ENCODE peak calls at places on chromosome 5, in seven cellular contexts. U is CD4-positive, alpha-beta memory T cell; M is upper lobe of right lung; A is right atrium auricular region; H is HL-60; K is dorsolateral prefrontal cortex; V is CD8-positive, alpha-beta memory T cell. E is an unnamed sample.

GRCh38 chr5:151461312-151461711 is 13.9 kb downstream of the SLC36A1 start:
- DNase-seq in U (no peak), M (no peak), A (no peak), H (no peak), K (no peak), V (no peak), E (no peak)

GRCh38 chr5:175698401-175699115 is 40.7 kb downstream of the HRH2 start:
- DNase-seq in U (no peak), M (peak), A (no peak), H (no peak), K (peak), V (no peak), E (no peak)

GRCh38 chr5:181189962-181190710 is 14.9 kb downstream of the TRIM7 start:
- DNase-seq in U (peak), M (peak), A (no peak), H (no peak), K (no peak), V (no peak), E (peak)

GRCh38 chr5:82735160-82735789 is 341.9 kb downstream of the TMEM167A start:
- DNase-seq in U (no peak), M (no peak), A (no peak), H (no peak), K (no peak), V (no peak), E (no peak)

GRCh38 chr5:66596791-66597757 is 881 bp downstream of the MAST4 start:
- DNase-seq in U (no peak), M (peak), A (no peak), H (no peak), K (peak), V (no peak), E (peak)

GRCh38 chr5:32522429-32523143 is 62.8 kb upstream of the SUB1 start:
- DNase-seq in U (peak), M (peak), A (peak), H (peak), K (no peak), V (no peak), E (no peak)

GRCh38 chr5:95572016-95572415 is 17.1 kb downstream of the ARSK start:
- DNase-seq in U (no peak), M (no peak), A (no peak), H (no peak), K (no peak), V (no peak), E (no peak)

GRCh38 chr5:140239939-140240700 is 62.8 kb downstream of the PFDN1 start:
- DNase-seq in U (peak), M (peak), A (no peak), H (no peak), K (peak), V (peak), E (peak)

GRCh38 chr5:88388476-88389170 is 120.0 kb upstream of the TMEM161B start:
- DNase-seq in U (no peak), M (no peak), A (no peak), H (no peak), K (no peak), V (no peak), E (no peak)

GRCh38 chr5:38515648-38516047 is 40.8 kb downstream of the LIFR start:
- DNase-seq in U (no peak), M (no peak), A (no peak), H (no peak), K (no peak), V (no peak), E (no peak)

GRCh38 chr5:157855404-157855994 is 3.4 kb downstream of the CLINT1 start:
- DNase-seq in U (peak), M (no peak), A (peak), H (no peak), K (peak), V (peak), E (peak)

GRCh38 chr5:142688278-142688677 is 2.4 kb upstream of the FGF1 start:
- DNase-seq in U (no peak), M (no peak), A (no peak), H (no peak), K (no peak), V (no peak), E (no peak)

GRCh38 chr5:149760700-149761187 is 30.6 kb downstream of the PPARGC1B start:
- DNase-seq in U (no peak), M (peak), A (no peak), H (no peak), K (no peak), V (no peak), E (no peak)

GRCh38 chr5:120062515-120062917 is 401.6 kb upstream of the PRR16 start:
- DNase-seq in U (no peak), M (no peak), A (no peak), H (no peak), K (no peak), V (no peak), E (no peak)

GRCh38 chr5:98827161-98827560 is 53.7 kb downstream of the RGMB start:
- DNase-seq in U (peak), M (no peak), A (no peak), H (no peak), K (no peak), V (no peak), E (no peak)

GRCh38 chr5:131814990-131815389 is 18.2 kb upstream of the FNIP1 start:
- DNase-seq in U (no peak), M (no peak), A (no peak), H (no peak), K (no peak), V (no peak), E (no peak)

GRCh38 chr5:146368137-146368536 is 29.5 kb downstream of the POU4F3 start:
- DNase-seq in U (no peak), M (no peak), A (no peak), H (no peak), K (no peak), V (no peak), E (no peak)

GRCh38 chr5:99386406-99387075 is 457.7 kb upstream of the CHD1 start:
- DNase-seq in U (no peak), M (no peak), A (no peak), H (no peak), K (no peak), V (no peak), E (no peak)

GRCh38 chr5:167899490-167899889 is 392.0 kb upstream of the WWC1 start:
- DNase-seq in U (no peak), M (no peak), A (no peak), H (no peak), K (no peak), V (no peak), E (no peak)

GRCh38 chr5:134874831-134875655 is 872 bp downstream of the TXNDC15 start:
- DNase-seq in U (peak), M (peak), A (peak), H (no peak), K (peak), V (peak), E (peak)

GRCh38 chr5:10921176-10921575 is 160.1 kb upstream of the DAP start:
- DNase-seq in U (no peak), M (no peak), A (no peak), H (no peak), K (no peak), V (no peak), E (no peak)

GRCh38 chr5:88680253-88681132 is 202.5 kb downstream of the MEF2C start:
- DNase-seq in U (peak), M (peak), A (no peak), H (no peak), K (peak), V (peak), E (peak)

GRCh38 chr5:32027717-32028321 is 146.3 kb downstream of the GOLPH3 start:
- DNase-seq in U (no peak), M (no peak), A (peak), H (peak), K (no peak), V (no peak), E (no peak)

GRCh38 chr5:180389252-180390101 is 36.3 kb upstream of the GFPT2 start:
- DNase-seq in U (no peak), M (peak), A (peak), H (no peak), K (peak), V (no peak), E (peak)

GRCh38 chr5:159316519-159317383 is 13.5 kb downstream of the IL12B start:
- DNase-seq in U (peak), M (no peak), A (no peak), H (no peak), K (no peak), V (peak), E (no peak)

GRCh38 chr5:56003179-56003578 is 8.4 kb upstream of the IL6ST start:
- DNase-seq in U (no peak), M (no peak), A (no peak), H (no peak), K (no peak), V (no peak), E (no peak)

GRCh38 chr5:6792911-6793451 is 79.7 kb downstream of the TENT4A start:
- DNase-seq in U (no peak), M (no peak), A (no peak), H (no peak), K (no peak), V (no peak), E (no peak)

GRCh38 chr5:112861638-112861985 is 525 bp downstream of the SRP19 start:
- DNase-seq in U (no peak), M (no peak), A (no peak), H (no peak), K (no peak), V (no peak), E (no peak)

GRCh38 chr5:77492653-77493000 is 511 bp upstream of the WDR41 start:
- DNase-seq in U (no peak), M (no peak), A (no peak), H (no peak), K (no peak), V (no peak), E (no peak)

GRCh38 chr5:174922955-174923354 is 198.6 kb downstream of the MSX2 start:
- DNase-seq in U (no peak), M (no peak), A (no peak), H (no peak), K (no peak), V (no peak), E (no peak)

GRCh38 chr5:98349251-98349989 is 424.0 kb upstream of the RGMB start:
- DNase-seq in U (no peak), M (no peak), A (no peak), H (no peak), K (no peak), V (no peak), E (no peak)

GRCh38 chr5:164637931-164638521 is 1132.6 kb downstream of the MAT2B start:
- DNase-seq in U (no peak), M (no peak), A (no peak), H (no peak), K (no peak), V (no peak), E (no peak)

GRCh38 chr5:125317546-125317995 is 571.1 kb upstream of the ZNF608 start:
- DNase-seq in U (no peak), M (no peak), A (no peak), H (no peak), K (no peak), V (no peak), E (no peak)

GRCh38 chr5:177554474-177555111 is at the start of gene FAM193B:
- DNase-seq in U (peak), M (peak), A (peak), H (peak), K (peak), V (peak), E (peak)

GRCh38 chr5:177555665-177556064 is 1.3 kb upstream of the FAM193B start:
- DNase-seq in U (no peak), M (no peak), A (no peak), H (no peak), K (no peak), V (no peak), E (no peak)

GRCh38 chr5:177557041-177557647 is 2.8 kb upstream of the FAM193B start:
- DNase-seq in U (peak), M (no peak), A (no peak), H (no peak), K (no peak), V (no peak), E (no peak)

GRCh38 chr5:177553671-177554429 is 513 bp downstream of the FAM193B start:
- DNase-seq in U (no peak), M (peak), A (no peak), H (no peak), K (peak), V (no peak), E (peak)

DNA sequence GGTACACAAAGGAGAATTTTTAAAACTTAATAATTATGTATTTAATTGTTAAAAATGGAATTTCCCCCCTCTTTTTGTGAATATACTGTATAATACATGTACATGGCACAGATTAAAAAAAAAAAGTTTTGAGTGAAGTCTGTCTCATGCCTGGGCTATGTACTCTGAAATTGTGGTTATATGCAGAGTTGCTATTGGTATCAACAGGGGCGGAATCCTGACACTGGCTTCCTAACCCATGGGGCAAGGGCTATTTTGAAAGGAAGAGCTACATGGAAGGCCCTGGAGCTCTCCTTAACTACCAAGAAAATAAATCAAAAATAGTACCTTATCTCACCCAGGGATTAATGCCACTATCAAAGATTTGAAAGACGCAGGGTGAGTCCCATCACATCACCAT is 865 bp upstream of the FAM193B start:
- DNase-seq in U (no peak), M (no peak), A (no peak), H (no peak), K (no peak), V (no peak), E (no peak)
- H3K4me3 ChIP-seq in U (no peak), M (no peak), A (no peak), H (no peak), K (peak), V (no peak), E (no peak)

GRCh38 chr5:471750-472058 is 28.7 kb downstream of the EXOC3 start:
- DNase-seq in U (no peak), M (no peak), A (no peak), H (no peak), K (no peak), V (no peak), E (no peak)

GRCh38 chr5:474826-475661 is 32.1 kb downstream of the EXOC3 start:
- DNase-seq in U (no peak), M (peak), A (no peak), H (no peak), K (no peak), V (no peak), E (peak)

GRCh38 chr5:472076-472655 is 29.2 kb downstream of the EXOC3 start:
- DNase-seq in U (no peak), M (peak), A (no peak), H (no peak), K (no peak), V (no peak), E (peak)

GRCh38 chr5:472656-473343 is 29.8 kb downstream of the EXOC3 start:
- DNase-seq in U (peak), M (peak), A (peak), H (peak), K (peak), V (peak), E (peak)

GRCh38 chr5:473344-474192 is 30.6 kb downstream of the EXOC3 start:
- DNase-seq in U (peak), M (no peak), A (no peak), H (no peak), K (no peak), V (peak), E (peak)
- H3K27ac ChIP-seq in U (peak), M (peak), A (peak), H (no peak), K (peak), V (no peak), E (no peak)

GRCh38 chr5:141654298-141654697 is 3.1 kb upstream of the FCHSD1 start:
- DNase-seq in U (no peak), M (peak), A (no peak), H (no peak), K (no peak), V (no peak), E (no peak)
- H3K4me3 ChIP-seq in U (no peak), M (no peak), A (no peak), H (no peak), K (no peak), V (no peak), E (no peak)

GRCh38 chr5:64869419-64869818 is 100.7 kb downstream of the CWC27 start:
- DNase-seq in U (no peak), M (no peak), A (no peak), H (no peak), K (no peak), V (no peak), E (no peak)
- H3K27ac ChIP-seq in U (no peak), M (no peak), A (no peak), H (no peak), K (no peak), V (no peak), E (no peak)

DNA sequence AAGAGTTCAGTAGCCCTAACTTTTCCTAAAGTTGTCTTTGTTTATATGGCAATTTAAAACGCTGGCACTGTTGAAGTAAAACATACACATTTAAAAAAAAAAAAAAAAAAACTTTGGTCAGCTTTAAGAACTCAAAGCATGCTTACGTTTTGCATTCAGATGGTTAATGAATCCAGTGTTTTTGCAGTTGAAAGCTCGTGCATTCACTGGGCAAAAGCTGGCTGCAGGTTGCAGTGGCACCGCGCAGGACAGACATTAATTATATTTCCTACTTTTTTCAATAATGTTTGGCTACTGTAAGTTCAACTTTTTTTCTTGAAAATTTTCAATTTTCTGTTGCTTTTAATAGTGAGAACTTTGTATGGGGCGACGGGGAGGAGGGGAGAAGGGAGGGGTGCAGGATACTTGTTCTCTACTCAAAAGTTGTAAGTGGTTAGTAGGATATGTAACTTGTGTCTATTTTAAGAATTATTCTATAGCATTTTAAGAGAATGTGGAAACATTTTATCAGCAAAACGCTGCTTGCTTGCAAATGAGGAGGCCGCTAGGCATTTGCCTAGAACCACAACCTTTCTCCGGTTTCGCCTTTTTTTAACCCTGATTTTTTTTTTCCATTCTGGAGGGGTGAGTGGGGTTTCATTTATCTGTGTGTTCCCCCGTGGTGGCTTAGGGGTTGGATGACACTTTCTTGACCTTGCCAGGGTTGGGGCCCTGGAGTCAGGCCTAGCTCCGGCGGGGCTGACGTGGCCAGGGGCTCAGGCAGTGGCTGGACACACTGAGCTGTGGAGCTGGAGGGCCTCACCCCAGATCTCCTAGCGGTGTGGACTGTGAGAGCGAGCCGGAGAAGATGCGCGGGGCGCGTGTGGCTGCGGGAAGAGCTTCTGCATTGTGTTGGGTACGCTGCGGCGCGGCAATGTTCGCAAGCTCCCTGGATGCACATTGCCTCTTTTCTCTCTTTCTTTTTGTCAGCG is 4.2 kb downstream of the NR2F1 start:
- DNase-seq in U (no peak), M (no peak), A (no peak), H (no peak), K (peak), V (no peak), E (no peak)
- H3K4me3 ChIP-seq in U (no peak), M (peak), A (peak), H (no peak), K (peak), V (no peak), E (no peak)

GRCh38 chr5:144102979-144103378 is 67.5 kb downstream of the YIPF5 start:
- DNase-seq in U (no peak), M (no peak), A (no peak), H (no peak), K (no peak), V (no peak), E (no peak)
- H3K27ac ChIP-seq in U (no peak), M (no peak), A (no peak), H (no peak), K (no peak), V (no peak), E (no peak)

GRCh38 chr5:65104831-65105230 is 336.1 kb downstream of the CWC27 start:
- DNase-seq in U (no peak), M (no peak), A (no peak), H (no peak), K (no peak), V (no peak), E (no peak)

GRCh38 chr5:65103674-65104035 is 334.9 kb downstream of the CWC27 start:
- DNase-seq in U (no peak), M (no peak), A (no peak), H (no peak), K (no peak), V (no peak), E (no peak)

GRCh38 chr5:65101706-65102105 is 333.0 kb downstream of the CWC27 start:
- DNase-seq in U (no peak), M (no peak), A (no peak), H (no peak), K (no peak), V (no peak), E (no peak)

GRCh38 chr5:65102501-65102825 is 333.7 kb downstream of the CWC27 start:
- DNase-seq in U (no peak), M (no peak), A (no peak), H (no peak), K (no peak), V (no peak), E (no peak)

DNA sequence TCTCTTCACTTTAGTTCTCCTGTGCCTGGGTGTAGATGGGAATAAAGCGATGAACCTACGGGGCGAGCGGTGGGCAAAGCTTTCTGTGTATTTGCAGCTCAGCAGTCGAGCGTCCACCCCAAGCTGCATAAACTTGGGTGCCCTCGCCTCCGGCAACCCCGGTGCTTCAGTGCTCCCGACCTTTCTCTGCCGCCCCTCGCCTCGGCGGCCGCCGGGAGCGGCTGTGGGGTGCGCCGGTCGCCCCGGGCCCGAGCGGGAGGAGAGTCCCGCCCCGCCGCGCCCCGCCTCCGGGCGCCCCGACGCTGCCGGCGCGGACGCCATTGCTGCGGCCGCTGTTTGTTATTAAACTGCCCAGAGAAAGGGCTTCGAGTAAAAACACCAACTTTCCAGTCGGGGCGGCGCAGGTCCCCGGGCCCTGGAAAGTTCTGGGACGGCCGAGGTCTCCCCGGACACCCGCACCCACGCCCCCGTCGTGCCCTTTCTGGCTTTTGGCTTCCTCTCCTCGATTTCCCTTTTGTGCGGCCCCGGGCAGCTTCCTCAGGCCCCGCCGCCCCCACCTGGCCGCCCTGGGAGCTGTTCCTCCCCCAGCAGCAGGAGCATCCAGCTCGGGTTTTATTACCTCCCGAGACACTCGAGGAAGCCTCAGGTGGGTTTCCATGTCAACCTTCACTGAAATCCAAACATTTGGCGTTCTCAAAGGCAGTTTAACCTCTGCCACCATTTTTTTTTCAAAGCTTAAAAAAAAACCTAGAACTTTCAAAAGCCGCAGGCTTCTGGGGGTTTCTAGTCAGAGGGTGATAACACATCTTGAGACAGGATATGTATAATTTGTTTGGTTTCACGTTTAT is 334.3 kb downstream of the CWC27 start:
- DNase-seq in U (peak), M (peak), A (no peak), H (no peak), K (peak), V (peak), E (peak)
- H3K4me3 ChIP-seq in U (peak), M (peak), A (peak), H (peak), K (peak), V (peak), E (peak)

GRCh38 chr5:67672633-67673032 is 476.0 kb upstream of the CD180 start:
- DNase-seq in U (no peak), M (no peak), A (no peak), H (no peak), K (no peak), V (no peak), E (no peak)
- H3K27ac ChIP-seq in U (no peak), M (no peak), A (peak), H (no peak), K (no peak), V (no peak), E (no peak)